ENCODE peak calls at places on chromosomes 16 and 17, in ten cellular contexts. I is Peyer's patch, S is uterus, Q is esophagus squamous epithelium, X is adrenal gland, G is breast epithelium, Y is K562, R is stomach, U is body of pancreas, C is tibial nerve. T is an unnamed sample.

GRCh38 chr17:18184143-18185007 is 747 bp downstream of the ALKBH5 start:
- DNase-seq in I (peak; percentile 82), S (peak; percentile 52), Q (no peak), X (peak; percentile 64), G (peak; percentile 62), Y (peak; percentile 50), R (peak; percentile 56), U (peak; percentile 60), C (peak; percentile 22), T (peak; percentile 61)

GRCh38 chr16:72372646-72373045 is 200.7 kb upstream of the PMFBP1 start:
- DNase-seq in I (no peak), S (no peak), Q (no peak), X (no peak), G (no peak), Y (no peak), R (no peak), U (no peak), C (no peak), T (no peak)

GRCh38 chr16:3971261-3971660 is 90.7 kb upstream of the CREBBP start:
- DNase-seq in I (no peak), S (no peak), Q (no peak), X (no peak), G (no peak), Y (no peak), R (no peak), U (no peak), C (no peak), T (no peak)

GRCh38 chr17:49997256-49997735 is 2.3 kb upstream of the DLX3 start:
- DNase-seq in I (no peak), S (no peak), Q (no peak), X (no peak), G (no peak), Y (no peak), R (no peak), U (no peak), C (no peak), T (no peak)

GRCh38 chr16:68689921-68690320 is 44.8 kb downstream of the CDH3 start:
- DNase-seq in I (no peak), S (no peak), Q (no peak), X (no peak), G (no peak), Y (no peak), R (no peak), U (peak; percentile 10), C (no peak), T (no peak)

GRCh38 chr16:50560903-50561863 is 13.0 kb downstream of the NKD1 start:
- DNase-seq in I (no peak), S (no peak), Q (no peak), X (no peak), G (no peak), Y (no peak), R (no peak), U (no peak), C (no peak), T (no peak)

GRCh38 chr17:78131172-78132085 is 858 bp downstream of the TMC8 start:
- DNase-seq in I (peak; percentile 58), S (no peak), Q (no peak), X (no peak), G (no peak), Y (no peak), R (no peak), U (no peak), C (no peak), T (no peak)

GRCh38 chr16:69756705-69757104 is 2.0 kb upstream of the NOB1 start:
- DNase-seq in I (no peak), S (no peak), Q (no peak), X (no peak), G (no peak), Y (no peak), R (no peak), U (no peak), C (no peak), T (no peak)

GRCh38 chr16:82185012-82185411 is 15.0 kb upstream of the MPHOSPH6 start:
- DNase-seq in I (no peak), S (no peak), Q (no peak), X (no peak), G (no peak), Y (no peak), R (no peak), U (no peak), C (no peak), T (no peak)

GRCh38 chr17:17812211-17813054 is 24.4 kb downstream of the SREBF1 start:
- DNase-seq in I (peak; percentile 84), S (peak; percentile 88), Q (no peak), X (peak; percentile 79), G (peak; percentile 79), Y (peak; percentile 76), R (peak; percentile 79), U (peak; percentile 73), C (peak; percentile 85), T (no peak)

GRCh38 chr17:83128306-83129240 is 49.2 kb downstream of the METRNL start:
- DNase-seq in I (peak; percentile 39), S (no peak), Q (no peak), X (no peak), G (no peak), Y (peak; percentile 36), R (no peak), U (no peak), C (no peak), T (no peak)

GRCh38 chr16:69424935-69425784 is 741 bp downstream of the CYB5B start:
- DNase-seq in I (no peak), S (no peak), Q (no peak), X (no peak), G (no peak), Y (no peak), R (no peak), U (no peak), C (no peak), T (no peak)

GRCh38 chr17:4365103-4365627 is 1.3 kb downstream of the UBE2G1 start:
- DNase-seq in I (peak; percentile 96), S (peak; percentile 87), Q (peak; percentile 65), X (peak; percentile 91), G (peak; percentile 87), Y (peak; percentile 93), R (peak; percentile 90), U (peak; percentile 94), C (peak; percentile 84), T (peak; percentile 96)
- TF ChIP-seq POLR2A in I (peak; percentile 61), S (peak; percentile 63), Q (peak; percentile 86), X (peak; percentile 88), G (no peak), Y (no peak), R (no peak), U (peak; percentile 52), C (peak; percentile 63), T (peak; percentile 78)

DNA sequence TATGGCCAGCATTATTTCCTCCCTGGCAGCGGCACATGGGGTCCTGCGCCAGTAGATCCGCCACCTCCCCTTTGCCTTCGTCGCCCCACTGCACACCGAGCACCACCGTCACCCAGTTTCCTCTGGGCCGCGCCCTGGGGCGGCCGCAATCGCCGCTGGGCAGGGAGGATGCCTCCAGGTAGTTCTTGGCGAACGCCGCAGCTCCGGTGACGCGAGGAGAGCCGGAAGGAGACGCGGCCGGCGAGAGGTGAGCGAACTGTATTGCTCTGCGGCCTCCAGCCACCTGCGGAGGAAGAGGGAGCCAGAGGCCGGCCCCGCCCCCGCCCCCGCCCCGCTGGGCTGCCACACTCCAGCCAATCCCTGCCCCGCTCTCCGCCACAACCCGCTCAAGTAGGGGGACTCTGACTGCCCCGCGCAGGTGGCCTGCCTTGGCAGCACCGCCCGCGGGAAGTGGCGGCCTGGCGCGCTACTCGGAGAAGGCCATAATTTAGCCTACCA is 11.8 kb upstream of the SLFN13 start:
- DNase-seq in I (peak; percentile 95), S (peak; percentile 14), Q (no peak), X (no peak), G (peak; percentile 61), Y (peak; percentile 35), R (peak; percentile 88), U (peak; percentile 79), C (no peak), T (peak; percentile 50)
- H3K27me3 ChIP-seq in I (no peaks in the 10 kb centered on the region), S (peaks cover 11% of the 10 kb centered on the region), Q (no peaks in the 10 kb centered on the region), X (peaks cover 24% of the 10 kb centered on the region), G (no peaks in the 10 kb centered on the region), Y (peaks cover 4% of the 10 kb centered on the region), R (no peaks in the 10 kb centered on the region), U (no peaks in the 10 kb centered on the region), C (no peaks in the 10 kb centered on the region), T (peaks cover 7% of the 10 kb centered on the region)

DNA sequence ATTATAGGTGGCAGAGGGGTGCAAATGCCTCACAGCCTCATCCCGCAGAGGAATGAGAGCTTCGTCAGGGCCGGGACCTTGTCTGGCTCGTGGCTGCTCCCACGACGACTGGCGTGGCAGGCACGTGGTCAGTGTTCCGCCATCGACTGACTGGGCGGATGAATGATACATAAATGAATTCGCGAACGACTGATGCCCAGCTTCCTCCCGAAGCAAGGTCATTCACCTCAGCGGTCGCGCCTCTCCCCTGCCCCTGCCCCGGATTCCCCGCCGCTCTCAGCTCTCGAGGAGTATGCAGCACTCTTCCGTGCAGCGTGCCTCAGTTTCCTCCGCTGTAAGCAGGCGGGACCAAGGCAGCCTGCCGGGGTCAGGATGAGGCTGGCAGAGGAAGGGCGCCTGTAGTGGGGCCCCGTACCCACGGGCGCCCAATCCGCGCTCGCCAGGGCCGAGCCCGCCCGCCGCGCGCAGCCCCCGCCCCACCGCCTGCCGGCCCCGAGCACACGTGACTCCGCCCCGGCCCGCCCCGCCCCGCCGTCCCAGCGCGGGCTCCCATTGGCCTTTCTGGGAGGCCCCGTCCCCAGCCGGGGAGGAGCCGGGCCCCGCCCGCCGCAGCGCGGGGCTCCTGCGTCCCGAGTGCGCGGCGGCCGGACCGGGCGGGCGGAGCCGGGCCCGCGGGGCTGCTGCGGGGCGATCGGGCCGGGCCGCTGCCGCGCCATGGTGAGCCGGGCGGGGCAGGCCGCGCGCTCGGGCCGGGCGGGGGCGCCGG is at the start of gene SNN:
- DNase-seq in I (peak; percentile 95), S (peak; percentile 89), Q (no peak), X (peak; percentile 93), G (peak; percentile 79), Y (peak; percentile 92), R (peak; percentile 92), U (peak; percentile 90), C (peak; percentile 72), T (peak; percentile 91)
- TF ChIP-seq POLR2A in I (no peak), S (peak; percentile 62), Q (no peak), X (peak; percentile 59), G (no peak), Y (no peak), R (no peak), U (peak; percentile 19), C (no peak), T (peak; percentile 26)

GRCh38 chr16:1117169-1117900 is 21.3 kb upstream of the C1QTNF8 start:
- DNase-seq in I (no peak), S (no peak), Q (no peak), X (no peak), G (no peak), Y (no peak), R (no peak), U (no peak), C (no peak), T (no peak)

GRCh38 chr16:1113889-1114526 is 18.0 kb upstream of the C1QTNF8 start:
- DNase-seq in I (no peak), S (no peak), Q (no peak), X (no peak), G (no peak), Y (peak; percentile 18), R (no peak), U (no peak), C (no peak), T (no peak)

GRCh38 chr16:1119129-1119528 is 23.1 kb upstream of the C1QTNF8 start:
- DNase-seq in I (no peak), S (no peak), Q (no peak), X (no peak), G (no peak), Y (no peak), R (no peak), U (no peak), C (no peak), T (no peak)

GRCh38 chr16:1117926-1118325 is 21.9 kb upstream of the C1QTNF8 start:
- DNase-seq in I (no peak), S (no peak), Q (no peak), X (no peak), G (no peak), Y (no peak), R (no peak), U (no peak), C (no peak), T (no peak)

GRCh38 chr16:1116693-1117077 is 20.6 kb upstream of the C1QTNF8 start:
- DNase-seq in I (no peak), S (no peak), Q (no peak), X (no peak), G (no peak), Y (no peak), R (no peak), U (no peak), C (no peak), T (no peak)
- H3K27me3 ChIP-seq in I (no peaks in the 10 kb centered on the region), S (no peaks in the 10 kb centered on the region), Q (no peaks in the 10 kb centered on the region), X (no peaks in the 10 kb centered on the region), G (peaks cover 6% of the 10 kb centered on the region), Y (peaks cover 63% of the 10 kb centered on the region), R (no peaks in the 10 kb centered on the region), U (peaks cover 3% of the 10 kb centered on the region), C (no peaks in the 10 kb centered on the region), T (no peaks in the 10 kb centered on the region)